ENCODE peak calls at places on chromosome 10, in six cellular contexts. B is endothelial cell; U is NCI-H1694; A is NCI-H1417; K is natural killer cell; M is activated naive CD4-positive, alpha-beta T cell treated with Interleukin-2 at 50 U/mL for 16 hours. X is an unnamed sample.

GRCh38 chr10:60382946-60383681 is 6.6 kb downstream of the ANK3 start:
- DNase-seq in B (no peak), U (no peak), A (peak), K (no peak), M (no peak), X (no peak)

GRCh38 chr10:102118867-102119266 is 1.3 kb downstream of the LDB1 start:
- DNase-seq in B (no peak), U (no peak), A (peak), K (no peak), M (no peak), X (peak)

GRCh38 chr10:6602700-6603084 is 22.6 kb upstream of the PRKCQ start:
- DNase-seq in B (no peak), U (no peak), A (no peak), K (no peak), M (no peak), X (no peak)

GRCh38 chr10:25766687-25767221 is 167.3 kb upstream of the MYO3A start:
- DNase-seq in B (peak), U (no peak), A (no peak), K (no peak), M (no peak), X (no peak)

GRCh38 chr10:12703813-12704212 is 297.7 kb downstream of the CCDC3 start:
- DNase-seq in B (no peak), U (no peak), A (no peak), K (no peak), M (no peak), X (peak)

GRCh38 chr10:129740532-129741279 is 223.4 kb downstream of the EBF3 start:
- DNase-seq in B (no peak), U (no peak), A (no peak), K (no peak), M (no peak), X (no peak)

GRCh38 chr10:29420744-29421143 is 131.9 kb downstream of the LYZL1 start:
- DNase-seq in B (no peak), U (no peak), A (no peak), K (no peak), M (no peak), X (peak)

GRCh38 chr10:107814865-107815487 is 650.5 kb upstream of the SORCS1 start:
- DNase-seq in B (peak), U (peak), A (peak), K (no peak), M (no peak), X (peak)

GRCh38 chr10:90592903-90593302 is 264.9 kb downstream of the HTR7 start:
- DNase-seq in B (peak), U (peak), A (peak), K (no peak), M (no peak), X (peak)

GRCh38 chr10:91856637-91857036 is 52.6 kb downstream of the FGFBP3 start:
- DNase-seq in B (no peak), U (peak), A (no peak), K (no peak), M (no peak), X (no peak)

GRCh38 chr10:29479081-29479917 is 155.5 kb downstream of the SVIL start:
- DNase-seq in B (no peak), U (no peak), A (peak), K (no peak), M (no peak), X (peak)

GRCh38 chr10:132507467-132507955 is 30.1 kb upstream of the INPP5A start:
- DNase-seq in B (no peak), U (no peak), A (no peak), K (no peak), M (no peak), X (no peak)

GRCh38 chr10:1369665-1370064 is 313.5 kb downstream of the WDR37 start:
- DNase-seq in B (no peak), U (no peak), A (no peak), K (no peak), M (no peak), X (no peak)

GRCh38 chr10:74909665-74910064 is 83.3 kb downstream of the KAT6B start:
- DNase-seq in B (no peak), U (no peak), A (no peak), K (no peak), M (no peak), X (no peak)

GRCh38 chr10:61975107-61975932 is 73.8 kb downstream of the ARID5B start:
- DNase-seq in B (no peak), U (no peak), A (peak), K (no peak), M (no peak), X (peak)

GRCh38 chr10:102643346-102644065 is 773 bp upstream of the TRIM8 start:
- DNase-seq in B (peak), U (no peak), A (peak), K (peak), M (peak), X (peak)

GRCh38 chr10:660413-660979 is 29.0 kb downstream of the DIP2C start:
- DNase-seq in B (no peak), U (no peak), A (peak), K (no peak), M (no peak), X (peak)

GRCh38 chr10:35492387-35493195 is 112.5 kb upstream of the GJD4 start:
- DNase-seq in B (no peak), U (no peak), A (no peak), K (no peak), M (no peak), X (no peak)

GRCh38 chr10:119449760-119450461 is 92.6 kb downstream of the RGS10 start:
- DNase-seq in B (no peak), U (no peak), A (no peak), K (no peak), M (no peak), X (peak)

GRCh38 chr10:132414402-132415016 is 17.5 kb downstream of the PWWP2B start:
- DNase-seq in B (no peak), U (no peak), A (no peak), K (no peak), M (no peak), X (no peak)

GRCh38 chr10:99461230-99461629 is 30.8 kb upstream of the GOT1 start:
- DNase-seq in B (no peak), U (no peak), A (no peak), K (no peak), M (no peak), X (no peak)

X was measured in myocyte.